ENCODE peak calls at places on chromosomes 2 and 18, in four cellular contexts. A is HuH-7; P is amygdala; L is stimulated activated CD4-positive, alpha-beta T cell treated with anti-CD3 and anti-CD28 coated beads, TNF-alpha, amount 100 ng/mL, for 4 hours. F is an unnamed sample.
A peak's percentile ranks its signal among the peaks of the same experiment; 100 is the strongest.

GRCh38 chr2:214808961-214809750 is at the start of gene BARD1:
- DNase-seq in A (peak; percentile 47), P (no peak), L (peak; percentile 13), F (peak; percentile 61)

GRCh38 chr18:3250237-3251107 is 2.9 kb downstream of the MYL12A start:
- DNase-seq in A (no peak), P (no peak), L (no peak), F (no peak)

GRCh38 chr2:40197121-40197520 is 254.8 kb downstream of the SLC8A1 start:
- DNase-seq in A (no peak), P (no peak), L (no peak), F (no peak)

GRCh38 chr2:79511320-79511951 is 1.4 kb upstream of the CTNNA2 start:
- DNase-seq in A (peak; percentile 37), P (no peak), L (no peak), F (no peak)

GRCh38 chr2:9099341-9099751 is 95.9 kb upstream of the MBOAT2 start:
- DNase-seq in A (no peak), P (no peak), L (no peak), F (no peak)

GRCh38 chr18:6107794-6108193 is 212.5 kb upstream of the TMEM200C start:
- DNase-seq in A (no peak), P (no peak), L (no peak), F (no peak)

GRCh38 chr18:77054288-77054605 is 78.3 kb downstream of the MBP start:
- DNase-seq in A (no peak), P (no peak), L (no peak), F (no peak)

GRCh38 chr2:144261336-144261735 is 258.6 kb downstream of the ZEB2 start:
- DNase-seq in A (no peak), P (no peak), L (no peak), F (no peak)

GRCh38 chr2:64260093-64260808 is 116.0 kb upstream of the PELI1 start:
- DNase-seq in A (no peak), P (no peak), L (no peak), F (no peak)

GRCh38 chr2:151315381-151315903 is 26.0 kb upstream of the NMI start:
- DNase-seq in A (no peak), P (peak; percentile 17), L (no peak), F (no peak)

GRCh38 chr2:47653909-47654789 is 128.8 kb upstream of the MSH6 start:
- DNase-seq in A (peak; percentile 26), P (peak; percentile 41), L (no peak), F (no peak)